ENCODE peak calls at places on chromosomes 11 and 22, in eight cellular contexts. One of them, this sample, is unnamed.
A peak's percentile ranks its signal among the peaks of the same experiment; 100 is the strongest.

GRCh38 chr11:110279881-110280280 is 16.5 kb downstream of the RDX start:
- DNase-seq in cardiac fibroblast: no peak
- DNase-seq in SW480: no peak
- DNase-seq in activated CD4-positive, alpha-beta T cell treated with anti-CD3 and anti-CD28 coated beads, Interleukin-2, amount 50 U/mL, for 48 hours: no peak
- DNase-seq in NCI-H1105 treated with DMSO at 0.1 percent for 48 hours: no peak
- DNase-seq in fibroblast of the conjunctiva: no peak
- DNase-seq in progenitor cell of endocrine pancreas: no peak
- DNase-seq in CD4-positive, alpha-beta T cell: no peak
- DNase-seq in this sample: no peak

GRCh38 chr11:3123316-3123715 is 41.8 kb downstream of the OSBPL5 start:
- DNase-seq in CD4-positive, alpha-beta T cell: no peak
- DNase-seq in activated CD4-positive, alpha-beta T cell treated with anti-CD3 and anti-CD28 coated beads, Interleukin-2, amount 50 U/mL, for 48 hours: no peak
- DNase-seq in cardiac fibroblast: peak; percentile 22
- DNase-seq in SW480: no peak
- DNase-seq in progenitor cell of endocrine pancreas: no peak
- DNase-seq in fibroblast of the conjunctiva: no peak
- DNase-seq in NCI-H1105 treated with DMSO at 0.1 percent for 48 hours: peak; percentile 89
- DNase-seq in this sample: peak; percentile 39

GRCh38 chr22:16783930-16784354 is 41.3 kb downstream of the XKR3 start:
- DNase-seq in SW480: peak; percentile 28
- DNase-seq in cardiac fibroblast: peak; percentile 3
- DNase-seq in CD4-positive, alpha-beta T cell: no peak
- DNase-seq in progenitor cell of endocrine pancreas: no peak
- DNase-seq in NCI-H1105 treated with DMSO at 0.1 percent for 48 hours: peak; percentile 24
- DNase-seq in activated CD4-positive, alpha-beta T cell treated with anti-CD3 and anti-CD28 coated beads, Interleukin-2, amount 50 U/mL, for 48 hours: no peak
- DNase-seq in fibroblast of the conjunctiva: no peak
- DNase-seq in this sample: no peak

GRCh38 chr22:32986773-32987050 is 71.5 kb downstream of the SYN3 start:
- DNase-seq in NCI-H1105 treated with DMSO at 0.1 percent for 48 hours: no peak
- DNase-seq in SW480: no peak
- DNase-seq in CD4-positive, alpha-beta T cell: no peak
- DNase-seq in cardiac fibroblast: no peak
- DNase-seq in progenitor cell of endocrine pancreas: no peak
- DNase-seq in activated CD4-positive, alpha-beta T cell treated with anti-CD3 and anti-CD28 coated beads, Interleukin-2, amount 50 U/mL, for 48 hours: no peak
- DNase-seq in fibroblast of the conjunctiva: no peak
- DNase-seq in this sample: no peak

GRCh38 chr11:78768345-78768744 is 193.7 kb upstream of the NARS2 start:
- DNase-seq in NCI-H1105 treated with DMSO at 0.1 percent for 48 hours: no peak
- DNase-seq in activated CD4-positive, alpha-beta T cell treated with anti-CD3 and anti-CD28 coated beads, Interleukin-2, amount 50 U/mL, for 48 hours: no peak
- DNase-seq in CD4-positive, alpha-beta T cell: no peak
- DNase-seq in fibroblast of the conjunctiva: no peak
- DNase-seq in SW480: no peak
- DNase-seq in cardiac fibroblast: no peak
- DNase-seq in progenitor cell of endocrine pancreas: no peak
- DNase-seq in this sample: no peak

GRCh38 chr11:12331239-12331874 is 46.0 kb upstream of the PARVA start:
- DNase-seq in CD4-positive, alpha-beta T cell: peak; percentile 64
- DNase-seq in progenitor cell of endocrine pancreas: peak; percentile 64
- DNase-seq in cardiac fibroblast: peak; percentile 91
- DNase-seq in activated CD4-positive, alpha-beta T cell treated with anti-CD3 and anti-CD28 coated beads, Interleukin-2, amount 50 U/mL, for 48 hours: peak; percentile 77
- DNase-seq in NCI-H1105 treated with DMSO at 0.1 percent for 48 hours: peak; percentile 93
- DNase-seq in SW480: peak; percentile 84
- DNase-seq in fibroblast of the conjunctiva: peak; percentile 84
- DNase-seq in this sample: peak; percentile 80

GRCh38 chr11:29135504-29135903 is 881.3 kb downstream of the KCNA4 start:
- DNase-seq in cardiac fibroblast: peak; percentile 61
- DNase-seq in activated CD4-positive, alpha-beta T cell treated with anti-CD3 and anti-CD28 coated beads, Interleukin-2, amount 50 U/mL, for 48 hours: no peak
- DNase-seq in progenitor cell of endocrine pancreas: no peak
- DNase-seq in CD4-positive, alpha-beta T cell: no peak
- DNase-seq in SW480: no peak
- DNase-seq in NCI-H1105 treated with DMSO at 0.1 percent for 48 hours: no peak
- DNase-seq in fibroblast of the conjunctiva: no peak
- DNase-seq in this sample: no peak

GRCh38 chr22:49925525-49926128 is 7.2 kb downstream of the CRELD2 start:
- DNase-seq in activated CD4-positive, alpha-beta T cell treated with anti-CD3 and anti-CD28 coated beads, Interleukin-2, amount 50 U/mL, for 48 hours: peak; percentile 70
- DNase-seq in progenitor cell of endocrine pancreas: no peak
- DNase-seq in CD4-positive, alpha-beta T cell: peak; percentile 60
- DNase-seq in fibroblast of the conjunctiva: no peak
- DNase-seq in NCI-H1105 treated with DMSO at 0.1 percent for 48 hours: no peak
- DNase-seq in cardiac fibroblast: no peak
- DNase-seq in SW480: no peak
- DNase-seq in this sample: no peak

GRCh38 chr11:129750343-129751292 is 65.0 kb upstream of the TMEM45B start:
- DNase-seq in NCI-H1105 treated with DMSO at 0.1 percent for 48 hours: peak; percentile 84
- DNase-seq in activated CD4-positive, alpha-beta T cell treated with anti-CD3 and anti-CD28 coated beads, Interleukin-2, amount 50 U/mL, for 48 hours: peak; percentile 79
- DNase-seq in SW480: peak; percentile 68
- DNase-seq in fibroblast of the conjunctiva: peak; percentile 50
- DNase-seq in CD4-positive, alpha-beta T cell: peak; percentile 74
- DNase-seq in progenitor cell of endocrine pancreas: peak; percentile 73
- DNase-seq in cardiac fibroblast: peak; percentile 79
- DNase-seq in this sample: peak; percentile 83

GRCh38 chr11:83611616-83612015 is 325.4 kb upstream of the CCDC90B start:
- DNase-seq in cardiac fibroblast: no peak
- DNase-seq in NCI-H1105 treated with DMSO at 0.1 percent for 48 hours: peak; percentile 99
- DNase-seq in progenitor cell of endocrine pancreas: no peak
- DNase-seq in activated CD4-positive, alpha-beta T cell treated with anti-CD3 and anti-CD28 coated beads, Interleukin-2, amount 50 U/mL, for 48 hours: no peak
- DNase-seq in fibroblast of the conjunctiva: no peak
- DNase-seq in CD4-positive, alpha-beta T cell: no peak
- DNase-seq in SW480: no peak
- DNase-seq in this sample: no peak